ENCODE peak calls at places on chromosomes 11 and 22, in ten cellular contexts. A is stimulated activated CD8-positive, alpha-beta memory T cell treated with anti-CD3 and anti-CD28 coated beads, Interleukin-4, amount 100 ng/mL, for 1 hour; X is NB4; K is SW480; G is T follicular helper cell; L is brain microvascular endothelial cell; P is A172; M is T-helper 1 cell; C is glutamatergic neuron; I is coronary artery. U is an unnamed sample.
A peak's percentile ranks its signal among the peaks of the same experiment; 100 is the strongest.

GRCh38 chr11:119641991-119642745 is 86.8 kb downstream of the NECTIN1 start:
- DNase-seq in C (no peak), I (no peak), G (no peak), X (peak; percentile 63), M (no peak), K (peak; percentile 30), P (no peak), L (peak; percentile 4), A (no peak), U (peak; percentile 35)

GRCh38 chr11:101341578-101341977 is 212.0 kb upstream of the PGR start:
- DNase-seq in L (no peak), K (no peak), M (no peak), I (no peak), A (no peak), C (no peak), P (no peak), X (no peak), G (no peak), U (no peak)

GRCh38 chr11:64582885-64583284 is 8.1 kb upstream of the SLC22A12 start:
- DNase-seq in G (no peak), X (no peak), M (no peak), K (no peak), C (no peak), L (no peak), I (no peak), P (no peak), A (no peak), U (no peak)

GRCh38 chr11:100687032-100687629 is at the start of gene ARHGAP42:
- DNase-seq in A (no peak), L (peak; percentile 46), I (peak; percentile 80), M (no peak), K (peak; percentile 77), C (peak; percentile 74), G (no peak), X (peak; percentile 15), P (no peak), U (peak; percentile 87)

GRCh38 chr22:28813772-28814518 is 13.6 kb upstream of the XBP1 start:
- DNase-seq in P (no peak), G (no peak), L (no peak), M (no peak), A (no peak), K (no peak), C (no peak), I (no peak), X (peak; percentile 91), U (no peak)

GRCh38 chr11:2653930-2654739 is 45.7 kb downstream of the KCNQ1OT1 start:
- DNase-seq in L (no peak), C (peak; percentile 54), X (no peak), I (peak; percentile 50), A (no peak), P (no peak), G (no peak), M (no peak), K (no peak), U (no peak)

GRCh38 chr11:8913961-8914660 is 3.1 kb downstream of the AKIP1 start:
- DNase-seq in C (peak; percentile 58), I (no peak), L (peak; percentile 36), X (peak; percentile 80), P (peak; percentile 56), G (peak; percentile 20), K (peak; percentile 55), A (no peak), M (no peak), U (peak; percentile 58)

GRCh38 chr11:129819237-129819636 is 3.6 kb downstream of the TMEM45B start:
- DNase-seq in I (no peak), M (no peak), P (no peak), G (no peak), L (no peak), C (no peak), A (no peak), X (no peak), K (no peak), U (no peak)

GRCh38 chr11:31340903-31341572 is 28.5 kb downstream of the DCDC1 start:
- DNase-seq in G (no peak), P (peak; percentile 26), A (no peak), L (peak; percentile 23), X (peak; percentile 38), M (no peak), C (no peak), K (peak; percentile 45), I (no peak), U (peak; percentile 46)